ENCODE peak calls at places on chromosomes 13 and 19, in ten cellular contexts. I is endothelial cell of umbilical vein; G is IMR-90; A is A549; V is CD8-positive, alpha-beta T cell; T is fibroblast of lung; Z is tibial nerve; L is breast epithelium; M is body of pancreas; F is endodermal cell. D is an unnamed sample.

GRCh38 chr19:7605490-7606222 is 10.0 kb downstream of the CAMSAP3 start:
- DNase-seq in I (peak), G (no peak), A (no peak), V (no peak), T (no peak), Z (no peak), L (no peak), M (peak), F (peak), D (no peak)

GRCh38 chr19:29329460-29330134 is 116.6 kb upstream of the UQCRFS1 start:
- DNase-seq in I (no peak), G (no peak), A (no peak), V (no peak), T (no peak), Z (no peak), L (no peak), M (no peak), F (peak), D (no peak)

GRCh38 chr19:329876-330275 is 14.7 kb downstream of the MIER2 start:
- DNase-seq in I (no peak), G (no peak), A (no peak), V (no peak), T (no peak), Z (no peak), L (no peak), M (no peak), F (no peak), D (no peak)

GRCh38 chr19:37059142-37059541 is 19.1 kb upstream of the ZNF420 start:
- DNase-seq in I (no peak), G (no peak), A (no peak), V (no peak), T (no peak), Z (no peak), L (no peak), M (no peak), F (no peak), D (no peak)

GRCh38 chr13:23945612-23946011 is 48.3 kb upstream of the C1QTNF9B start:
- DNase-seq in I (no peak), G (no peak), A (no peak), V (no peak), T (no peak), Z (no peak), L (no peak), M (no peak), F (no peak), D (no peak)

GRCh38 chr19:19432732-19433131 is 27.3 kb downstream of the GATAD2A start:
- DNase-seq in I (no peak), G (no peak), A (no peak), V (no peak), T (no peak), Z (no peak), L (no peak), M (no peak), F (no peak), D (no peak)

GRCh38 chr19:39998511-39998910 is 1.7 kb downstream of the ZNF546 start:
- DNase-seq in I (no peak), G (peak), A (no peak), V (no peak), T (peak), Z (no peak), L (no peak), M (no peak), F (no peak), D (no peak)

GRCh38 chr19:1295169-1296012 is 9.7 kb downstream of the EFNA2 start:
- DNase-seq in I (no peak), G (no peak), A (no peak), V (no peak), T (no peak), Z (no peak), L (no peak), M (peak), F (peak), D (no peak)

GRCh38 chr13:20588529-20589110 is 21.7 kb downstream of the IFT88 start:
- DNase-seq in I (no peak), G (no peak), A (no peak), V (no peak), T (no peak), Z (no peak), L (no peak), M (no peak), F (no peak), D (no peak)

GRCh38 chr13:63516124-63516523 is 2100.5 kb upstream of the PCDH20 start:
- DNase-seq in I (no peak), G (peak), A (no peak), V (no peak), T (peak), Z (no peak), L (no peak), M (no peak), F (no peak), D (no peak)

GRCh38 chr13:26561636-26562537 is 4.4 kb downstream of the WASF3 start:
- DNase-seq in I (peak), G (peak), A (no peak), V (no peak), T (peak), Z (no peak), L (no peak), M (no peak), F (no peak), D (peak)

GRCh38 chr19:6543866-6544347 is 13.1 kb downstream of the TNFSF9 start:
- DNase-seq in I (no peak), G (no peak), A (no peak), V (no peak), T (no peak), Z (no peak), L (no peak), M (no peak), F (no peak), D (no peak)

GRCh38 chr13:99074693-99075092 is 96.8 kb upstream of the DOCK9 start:
- DNase-seq in I (no peak), G (no peak), A (no peak), V (no peak), T (no peak), Z (no peak), L (no peak), M (no peak), F (no peak), D (no peak)

DNA sequence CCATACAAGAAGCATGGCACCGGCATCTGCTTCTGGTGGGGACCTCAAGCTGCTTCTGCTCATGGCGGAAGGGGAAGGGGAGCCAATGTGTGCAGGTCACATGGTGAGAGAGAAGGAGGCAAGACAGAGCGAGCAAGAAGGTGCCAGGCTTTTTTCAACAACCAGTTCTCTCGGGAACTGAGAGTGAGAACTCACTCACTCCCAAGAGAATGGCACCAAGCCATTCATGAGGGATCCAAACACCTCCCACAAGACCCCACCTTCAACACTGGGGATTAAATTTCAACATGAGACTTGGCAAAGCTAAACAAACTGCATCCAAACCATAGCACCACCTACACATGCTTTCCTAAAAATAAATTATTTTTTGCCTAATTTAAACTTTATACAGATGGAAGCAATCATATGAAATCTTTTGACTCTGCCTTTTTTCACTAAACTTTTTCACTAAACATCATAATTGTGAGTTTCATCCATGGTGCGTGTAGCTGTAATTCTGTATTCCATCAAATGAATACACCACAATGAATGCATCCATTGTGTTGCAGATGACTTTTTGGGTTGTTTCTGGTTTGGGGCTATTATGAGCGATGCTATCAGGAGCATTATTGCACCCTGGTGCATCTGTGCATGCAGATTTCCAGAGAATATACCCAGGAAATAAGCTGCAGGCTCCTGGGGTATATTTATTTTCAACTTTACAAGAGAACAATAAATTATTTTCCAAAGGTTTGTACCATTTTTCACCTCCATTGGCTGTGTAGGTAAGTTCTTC is 14.6 kb upstream of the IPO5 start:
- DNase-seq in I (no peak), G (no peak), A (no peak), V (no peak), T (peak), Z (no peak), L (no peak), M (no peak), F (no peak), D (no peak)
- H3K27ac ChIP-seq in I (no peak), G (no peak), A (no peak), V (no peak), T (no peak), Z (no peak), L (no peak), M (no peak), F (no peak), D (no peak)

GRCh38 chr13:49403966-49404365 is 39.9 kb downstream of the CAB39L start:
- DNase-seq in I (no peak), G (no peak), A (no peak), V (no peak), T (no peak), Z (no peak), L (no peak), M (no peak), F (no peak), D (no peak)

GRCh38 chr13:49404621-49405020 is 39.2 kb downstream of the CAB39L start:
- DNase-seq in I (no peak), G (no peak), A (no peak), V (no peak), T (no peak), Z (no peak), L (no peak), M (no peak), F (no peak), D (no peak)

GRCh38 chr13:49399801-49400472 is 43.9 kb downstream of the CAB39L start:
- DNase-seq in I (no peak), G (no peak), A (no peak), V (no peak), T (no peak), Z (no peak), L (no peak), M (peak), F (no peak), D (no peak)

GRCh38 chr13:49395416-49396277 is 48.2 kb downstream of the CAB39L start:
- DNase-seq in I (no peak), G (no peak), A (no peak), V (no peak), T (peak), Z (peak), L (no peak), M (peak), F (no peak), D (no peak)

DNA sequence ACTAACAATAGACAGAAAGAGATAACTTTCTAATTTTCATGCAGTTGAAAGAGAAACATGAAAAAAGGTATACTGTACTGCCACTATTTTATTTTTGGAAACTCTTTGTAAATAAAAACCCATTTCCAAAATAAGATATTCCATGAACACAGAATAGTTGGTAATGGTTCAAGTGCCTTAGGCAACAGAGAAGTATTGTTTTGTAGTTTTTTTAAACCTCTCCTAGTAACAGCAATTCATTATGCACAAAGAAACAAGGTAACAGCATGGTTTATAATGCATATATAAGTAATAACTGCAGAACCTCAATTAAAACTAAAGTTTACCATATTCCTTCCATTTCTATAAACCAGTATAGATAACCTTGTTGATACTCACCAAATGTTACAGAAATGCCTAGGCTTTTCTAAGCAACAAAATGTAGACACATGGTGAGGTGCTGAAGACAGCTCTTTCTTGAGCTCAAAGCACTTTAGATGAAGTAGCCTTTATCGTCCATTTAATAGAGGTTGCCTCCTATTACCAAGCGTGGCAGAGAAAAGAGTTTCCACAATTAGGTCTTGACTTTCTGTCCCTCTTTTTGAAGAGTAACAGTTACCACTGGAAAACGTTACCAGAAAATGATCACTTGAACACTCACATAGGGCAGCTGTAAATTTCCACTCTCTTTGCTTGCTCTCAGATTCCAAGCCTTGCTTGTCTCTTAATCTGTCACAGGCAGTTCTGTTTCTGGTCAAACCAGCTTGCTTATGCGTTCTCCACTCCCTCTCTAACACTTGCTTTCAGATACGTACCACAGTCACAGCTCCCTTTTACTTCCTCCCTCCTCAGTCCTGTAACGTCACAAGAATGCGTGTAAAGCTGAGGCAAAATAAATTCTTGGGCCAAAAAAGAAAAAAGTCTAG is 42.9 kb downstream of the CAB39L start:
- DNase-seq in I (no peak), G (peak), A (no peak), V (no peak), T (peak), Z (peak), L (peak), M (peak), F (no peak), D (peak)
- H3K4me3 ChIP-seq in I (no peak), G (peak), A (no peak), V (no peak), T (peak), Z (peak), L (peak), M (no peak), F (no peak), D (no peak)

GRCh38 chr13:74574964-74575728 is 440.9 kb upstream of the KLF12 start:
- DNase-seq in I (no peak), G (no peak), A (no peak), V (no peak), T (no peak), Z (no peak), L (no peak), M (no peak), F (peak), D (no peak)
- TF ChIP-seq CTCF in I (no peak), G (no peak), A (no peak), V (no peak), T (no peak), Z (no peak), L (no peak), M (no peak), F (peak), D (no peak)

GRCh38 chr19:55287361-55288079 is 3.7 kb downstream of the BRSK1 start:
- DNase-seq in I (no peak), G (no peak), A (no peak), V (no peak), T (no peak), Z (no peak), L (no peak), M (no peak), F (no peak), D (no peak)

GRCh38 chr19:55285225-55285890 is 1.6 kb downstream of the BRSK1 start:
- DNase-seq in I (no peak), G (no peak), A (no peak), V (no peak), T (no peak), Z (no peak), L (no peak), M (no peak), F (no peak), D (no peak)

GRCh38 chr19:55284405-55285058 is 735 bp downstream of the BRSK1 start:
- DNase-seq in I (no peak), G (no peak), A (no peak), V (no peak), T (no peak), Z (no peak), L (no peak), M (no peak), F (peak), D (no peak)

GRCh38 chr19:55279773-55280643 is at the start of gene HSPBP1:
- DNase-seq in I (peak), G (peak), A (peak), V (peak), T (peak), Z (peak), L (peak), M (peak), F (peak), D (peak)

DNA sequence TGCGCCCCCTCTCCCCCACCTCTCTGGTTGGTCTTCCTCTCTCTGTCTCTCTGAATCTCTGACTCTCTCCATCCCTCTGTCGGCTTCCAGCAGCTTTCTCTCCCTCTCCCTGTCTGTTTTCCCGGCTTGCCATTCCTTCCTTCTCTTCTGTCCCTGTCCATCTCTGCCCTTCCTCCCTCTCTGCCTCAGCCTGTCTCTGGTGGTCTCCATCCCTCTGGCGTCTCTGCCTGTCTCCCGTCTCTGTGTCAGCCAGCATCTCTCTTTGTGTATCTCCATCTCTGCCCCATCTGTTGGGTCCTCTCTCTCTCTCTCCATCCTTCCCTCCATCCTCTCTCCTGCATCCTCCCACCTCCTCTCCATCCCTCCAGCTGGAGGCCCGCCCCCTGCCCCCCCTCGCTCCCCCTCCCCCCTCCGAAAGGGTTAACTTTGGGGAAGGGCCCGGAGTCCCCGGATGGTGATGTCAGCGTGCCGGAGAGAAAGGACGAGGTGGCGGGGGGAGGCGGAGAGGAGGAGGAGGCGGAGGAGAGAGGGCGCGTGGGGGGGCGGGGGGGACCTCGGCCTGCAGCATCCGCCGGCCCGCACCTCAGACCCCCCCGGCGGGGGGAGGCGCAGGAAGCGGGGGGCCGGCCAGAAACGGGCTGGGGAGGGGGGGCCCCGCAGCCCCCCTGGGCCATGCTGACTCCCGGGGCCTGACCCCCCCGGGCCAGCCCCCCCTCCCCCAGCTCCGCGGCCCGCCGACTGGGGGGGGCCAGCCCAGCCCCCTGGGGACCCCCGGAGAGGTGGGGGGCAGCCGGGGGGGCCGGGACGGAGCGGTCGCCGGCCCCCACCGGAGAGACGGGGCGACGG is at the start of gene BRSK1:
- DNase-seq in I (no peak), G (peak), A (no peak), V (no peak), T (peak), Z (no peak), L (no peak), M (peak), F (peak), D (no peak)
- H3K27ac ChIP-seq in I (no peak), G (peak), A (peak), V (no peak), T (no peak), Z (peak), L (peak), M (no peak), F (peak), D (no peak)

GRCh38 chr13:76884167-76884566 is 2.0 kb downstream of the KCTD12 start:
- DNase-seq in I (peak), G (no peak), A (no peak), V (no peak), T (peak), Z (no peak), L (peak), M (peak), F (peak), D (no peak)
- H3K4me3 ChIP-seq in I (peak), G (peak), A (no peak), V (no peak), T (peak), Z (peak), L (peak), M (no peak), F (no peak), D (peak)

GRCh38 chr19:33828266-33829075 is 31.8 kb downstream of the KCTD15 start:
- DNase-seq in I (no peak), G (no peak), A (no peak), V (no peak), T (no peak), Z (no peak), L (peak), M (no peak), F (peak), D (no peak)

GRCh38 chr19:33832633-33833032 is 36.0 kb downstream of the KCTD15 start:
- DNase-seq in I (no peak), G (no peak), A (no peak), V (no peak), T (no peak), Z (no peak), L (no peak), M (no peak), F (no peak), D (no peak)

GRCh38 chr19:33826521-33826920 is 29.9 kb downstream of the KCTD15 start:
- DNase-seq in I (no peak), G (no peak), A (no peak), V (no peak), T (no peak), Z (no peak), L (no peak), M (no peak), F (peak), D (no peak)

GRCh38 chr19:33831835-33832234 is 35.2 kb downstream of the KCTD15 start:
- DNase-seq in I (no peak), G (no peak), A (no peak), V (no peak), T (no peak), Z (no peak), L (peak), M (no peak), F (no peak), D (no peak)

DNA sequence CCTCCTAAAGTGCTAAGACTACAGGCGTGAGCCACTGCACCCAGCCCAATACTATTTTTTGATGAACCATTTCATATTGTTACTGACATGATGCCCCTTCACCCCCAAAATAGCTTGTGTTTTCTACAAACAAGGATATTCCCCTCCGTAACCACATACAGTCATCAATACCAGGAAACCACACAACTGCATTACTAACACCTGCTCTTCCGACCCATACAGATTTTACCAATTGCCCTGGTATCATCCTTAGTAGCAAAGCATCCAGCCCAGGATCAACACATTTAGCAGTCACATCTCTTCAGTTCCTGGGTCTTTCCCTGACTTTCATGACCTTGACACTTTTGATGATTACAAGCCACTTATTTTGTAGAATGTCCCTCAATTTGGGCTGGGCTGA is 33.6 kb downstream of the KCTD15 start:
- DNase-seq in I (no peak), G (no peak), A (no peak), V (no peak), T (no peak), Z (no peak), L (no peak), M (no peak), F (no peak), D (no peak)
- TF ChIP-seq CTCF in I (no peak), G (no peak), A (no peak), V (no peak), T (no peak), Z (no peak), L (no peak), M (no peak), F (no peak), D (no peak)

GRCh38 chr13:114095486-114095885 is 36.9 kb downstream of the RASA3 start:
- DNase-seq in I (no peak), G (no peak), A (no peak), V (no peak), T (no peak), Z (no peak), L (no peak), M (no peak), F (peak), D (no peak)
- H3K27ac ChIP-seq in I (no peak), G (no peak), A (no peak), V (no peak), T (no peak), Z (no peak), L (no peak), M (no peak), F (no peak), D (no peak)

GRCh38 chr19:47512183-47512947 is 2.5 kb downstream of the NAPA start:
- DNase-seq in I (no peak), G (peak), A (no peak), V (no peak), T (peak), Z (peak), L (peak), M (peak), F (peak), D (no peak)

GRCh38 chr19:47509973-47510372 is 4.9 kb downstream of the NAPA start:
- DNase-seq in I (peak), G (no peak), A (no peak), V (no peak), T (no peak), Z (no peak), L (peak), M (peak), F (no peak), D (no peak)

GRCh38 chr19:47510516-47511127 is 4.2 kb downstream of the NAPA start:
- DNase-seq in I (no peak), G (no peak), A (no peak), V (no peak), T (no peak), Z (no peak), L (no peak), M (no peak), F (no peak), D (no peak)

GRCh38 chr19:47511681-47512080 is 3.2 kb downstream of the NAPA start:
- DNase-seq in I (no peak), G (peak), A (no peak), V (no peak), T (no peak), Z (no peak), L (no peak), M (peak), F (peak), D (peak)

GRCh38 chr19:47511128-47511517 is 3.7 kb downstream of the NAPA start:
- DNase-seq in I (no peak), G (no peak), A (no peak), V (no peak), T (no peak), Z (peak), L (no peak), M (peak), F (no peak), D (no peak)
- H3K4me3 ChIP-seq in I (no peak), G (no peak), A (no peak), V (no peak), T (no peak), Z (no peak), L (peak), M (no peak), F (no peak), D (no peak)